ENCODE peak calls at places on chromosomes 7 and 10, in four cellular contexts. A, D, S and B are unnamed samples.

GRCh38 chr7:8160810-8161209 is 101.2 kb downstream of the ICA1 start:
- DNase-seq in A (no peak), D (no peak), S (no peak), B (no peak)

GRCh38 chr7:55052081-55052480 is 33.3 kb downstream of the EGFR start:
- DNase-seq in A (no peak), D (peak; percentile 42), S (no peak), B (no peak)

GRCh38 chr7:104695563-104695962 is 318.4 kb upstream of the KMT2E start:
- DNase-seq in A (no peak), D (no peak), S (no peak), B (no peak)

GRCh38 chr7:857661-858060 is 18.7 kb upstream of the GET4 start:
- DNase-seq in A (no peak), D (no peak), S (no peak), B (no peak)

GRCh38 chr10:47359626-47360418 is 11.7 kb downstream of the RBP3 start:
- DNase-seq in A (no peak), D (no peak), S (no peak), B (no peak)

GRCh38 chr7:127713758-127714157 is 61.8 kb downstream of the SND1 start:
- DNase-seq in A (no peak), D (no peak), S (no peak), B (no peak)

GRCh38 chr7:110664798-110665197 is 426.1 kb upstream of the LRRN3 start:
- DNase-seq in A (no peak), D (no peak), S (no peak), B (no peak)

GRCh38 chr10:122142652-122143237 is 128.4 kb upstream of the BTBD16 start:
- DNase-seq in A (peak; percentile 30), D (peak; percentile 10), S (peak; percentile 48), B (peak; percentile 55)

GRCh38 chr7:150357277-150357676 is 11.3 kb upstream of the REPIN1 start:
- DNase-seq in A (no peak), D (no peak), S (no peak), B (no peak)
- H3K27ac ChIP-seq in A (no peak overlapping the region), D (peak overlapping the region; percentile 27), S (no peak overlapping the region), B (no peak overlapping the region)

DNA sequence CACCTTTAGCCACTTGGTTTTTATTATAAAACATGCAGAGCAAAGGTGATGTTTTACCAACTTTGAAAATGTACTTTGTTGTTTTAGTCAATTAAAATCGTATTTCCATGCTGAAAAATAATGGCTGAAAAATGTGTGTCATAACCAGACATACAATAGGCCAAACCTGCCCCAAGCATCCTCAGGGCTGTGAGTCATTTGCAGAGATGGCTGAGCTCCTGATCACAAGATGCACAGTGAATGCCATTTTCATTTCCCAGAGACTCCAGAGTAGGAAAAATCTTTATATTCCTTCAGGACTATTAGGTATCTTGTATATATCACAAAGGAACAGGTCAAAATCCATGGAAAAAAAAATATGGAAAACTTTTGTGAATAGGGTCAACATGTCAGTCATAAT is 87.6 kb upstream of the DKK1 start:
- DNase-seq in A (no peak), D (peak; percentile 35), S (no peak), B (no peak)
- H3K27ac ChIP-seq in A (no peak overlapping the region), D (no peak overlapping the region), S (no peak overlapping the region), B (no peak overlapping the region)

DNA sequence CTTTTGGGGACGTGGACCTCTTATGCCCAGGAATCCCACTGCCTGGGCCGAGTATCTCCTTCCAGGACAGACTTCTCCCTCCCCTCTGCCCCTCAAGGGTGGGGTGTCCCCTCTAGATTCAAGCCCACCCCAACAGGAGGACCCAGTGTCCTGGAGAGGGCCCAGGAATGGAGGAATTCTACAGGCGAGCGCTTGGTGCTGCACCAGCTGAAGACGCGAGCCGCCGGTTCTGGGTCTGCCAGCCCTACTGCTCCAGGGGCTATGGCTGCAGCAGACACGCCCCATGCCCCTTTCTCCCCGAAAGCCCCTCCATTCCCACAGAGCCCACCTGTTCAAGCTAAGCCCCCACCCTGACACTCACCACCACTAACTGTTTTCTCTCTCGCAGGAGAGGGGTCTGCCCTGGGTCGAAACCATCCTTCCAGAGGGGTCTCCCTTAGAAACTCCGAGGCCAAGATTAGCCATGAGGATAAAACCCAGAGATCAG is 8.6 kb downstream of the CRYGN start:
- DNase-seq in A (no peak), D (no peak), S (no peak), B (no peak)
- H3K27ac ChIP-seq in A (no peak overlapping the region), D (no peak overlapping the region), S (no peak overlapping the region), B (no peak overlapping the region)

DNA sequence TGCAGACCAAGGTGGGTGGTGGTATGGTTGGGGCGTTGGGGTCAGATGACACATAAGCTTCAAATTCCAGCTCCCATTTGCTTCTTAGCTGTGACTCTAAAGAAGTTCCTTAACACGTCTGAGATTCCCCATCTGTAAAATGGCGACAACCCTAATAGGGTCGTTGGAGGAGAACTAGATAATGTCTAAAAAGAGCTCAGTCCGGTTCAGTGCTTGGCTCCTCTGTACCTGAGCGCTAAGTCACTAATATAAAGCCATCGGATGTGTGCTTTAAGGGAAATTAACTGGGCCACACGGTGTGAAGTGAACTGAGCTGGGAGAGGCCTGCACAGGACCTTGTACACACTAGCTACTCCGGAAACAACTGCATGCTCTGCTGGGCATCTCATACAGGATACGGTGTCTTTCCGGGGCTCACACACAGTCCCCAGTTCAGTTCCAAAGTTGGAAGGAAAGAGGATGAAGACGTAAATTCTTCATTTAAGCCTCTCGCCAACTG is 476 bp upstream of the ZFYVE27 start:
- DNase-seq in A (no peak), D (no peak), S (no peak), B (no peak)
- H3K27ac ChIP-seq in A (peak overlapping the region; percentile 69), D (no peak overlapping the region), S (no peak overlapping the region), B (no peak overlapping the region)

GRCh38 chr10:124745678-124746077 is 1.5 kb upstream of the FAM53B start:
- DNase-seq in A (no peak), D (peak; percentile 75), S (no peak), B (no peak)
- H3K27ac ChIP-seq in A (peak overlapping the region; percentile 70), D (no peak overlapping the region), S (no peak overlapping the region), B (peak overlapping the region; percentile 94)

GRCh38 chr10:44293306-44293778 is 91.6 kb downstream of the CXCL12 start:
- DNase-seq in A (no peak), D (peak; percentile 32), S (no peak), B (no peak)
- H3K27ac ChIP-seq in A (peak overlapping the region; percentile 46), D (no peak overlapping the region), S (peak overlapping the region; percentile 69), B (no peak overlapping the region)

DNA sequence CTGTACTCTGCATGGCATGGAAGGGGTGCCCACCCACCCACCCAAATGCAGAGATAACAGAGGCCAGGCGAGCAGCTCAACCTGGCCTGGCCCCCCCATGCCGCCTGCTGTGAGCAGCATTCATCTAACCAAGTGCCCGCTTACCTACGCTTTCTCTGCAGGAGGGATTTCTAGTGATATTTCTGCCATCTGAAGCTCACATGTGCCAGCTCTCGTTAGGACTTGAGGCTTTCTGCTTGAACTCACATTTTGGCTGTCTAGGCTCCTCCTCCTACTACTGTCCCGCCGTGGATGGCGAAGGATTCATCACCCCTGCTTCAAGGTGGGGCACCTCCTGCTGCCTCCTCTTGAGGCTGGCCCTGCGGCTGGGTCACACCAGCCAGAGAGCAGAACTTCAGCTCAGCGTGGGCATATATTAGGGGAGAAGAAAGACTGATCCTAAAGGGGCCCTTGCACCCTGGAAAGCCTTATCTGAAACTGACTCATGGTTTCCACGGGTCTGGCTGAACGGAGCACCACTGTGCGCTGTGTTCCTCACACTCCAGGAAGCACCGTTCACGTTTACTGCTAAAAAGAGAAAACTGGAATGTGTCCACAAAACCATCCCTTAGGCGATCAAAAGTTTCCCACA is 45.5 kb downstream of the CTBP2 start:
- DNase-seq in A (no peak), D (peak; percentile 62), S (no peak), B (no peak)
- H3K27ac ChIP-seq in A (no peak overlapping the region), D (peak overlapping the region; percentile 84), S (no peak overlapping the region), B (no peak overlapping the region)